ENCODE peak calls at places on chromosome 4, in eight cellular contexts. G, W, U, B, A, V, H and F are unnamed samples.
A peak's percentile ranks its signal among the peaks of the same experiment; 100 is the strongest.

GRCh38 chr4:184826315-184827266 is 823 bp upstream of the ACSL1 start:
- DNase-seq in W (peak; percentile 81), G (peak; percentile 42), B (peak; percentile 50), H (no peak), V (peak; percentile 36), U (no peak), A (peak; percentile 44), F (no peak)

GRCh38 chr4:155708782-155709181 is 42.1 kb downstream of the GUCY1A1 start:
- DNase-seq in B (no peak), H (no peak), U (no peak), A (no peak), W (no peak), G (no peak), V (no peak), F (no peak)

GRCh38 chr4:79996950-79997349 is 76.1 kb downstream of the ANTXR2 start:
- DNase-seq in G (no peak), V (no peak), A (no peak), H (no peak), U (no peak), W (no peak), B (no peak), F (no peak)

GRCh38 chr4:76585897-76586360 is 150.9 kb downstream of the SHROOM3 start:
- DNase-seq in W (no peak), U (no peak), V (peak; percentile 62), A (peak; percentile 43), H (peak; percentile 23), G (peak; percentile 45), B (peak; percentile 94), F (peak; percentile 93)

GRCh38 chr4:152072886-152073285 is 312.1 kb upstream of the GATB start:
- DNase-seq in A (no peak), V (no peak), U (no peak), G (no peak), H (no peak), W (no peak), B (no peak), F (no peak)

GRCh38 chr4:40055379-40055872 is 1.2 kb upstream of the N4BP2 start:
- DNase-seq in G (peak; percentile 22), U (no peak), H (no peak), A (peak; percentile 45), W (peak; percentile 82), V (no peak), B (no peak), F (no peak)

GRCh38 chr4:173025131-173025530 is 143.5 kb upstream of the GALNT7 start:
- DNase-seq in A (peak; percentile 63), H (peak; percentile 84), V (peak; percentile 38), U (no peak), B (peak; percentile 26), G (peak; percentile 68), W (no peak), F (no peak)

GRCh38 chr4:89000844-89001360 is 56.1 kb downstream of the FAM13A start:
- DNase-seq in U (no peak), W (no peak), A (no peak), V (peak; percentile 72), H (peak; percentile 70), B (no peak), G (peak; percentile 86), F (no peak)

GRCh38 chr4:144518181-144518895 is 127.6 kb upstream of the HHIP start:
- DNase-seq in G (peak; percentile 60), W (no peak), A (no peak), V (no peak), B (no peak), U (no peak), H (peak; percentile 61), F (no peak)